ENCODE peak calls at places on chromosomes 16 and 17, in six cellular contexts. L is A549, D is upper lobe of left lung, V is K562, C is HepG2, B is GM12878. J is an unnamed sample.

GRCh38 chr16:70476272-70477020 is 22.1 kb downstream of the FCSK start:
- ATAC-seq in L (no peak), D (no peak), V (no peak), C (no peak), B (peak), J (no peak)

GRCh38 chr16:12024429-12024828 is 47.9 kb downstream of the SNX29 start:
- ATAC-seq in L (no peak), D (no peak), V (no peak), C (peak), B (no peak), J (no peak)

GRCh38 chr16:66344533-66345145 is 21.9 kb upstream of the CDH5 start:
- ATAC-seq in L (peak), D (peak), V (peak), C (no peak), B (peak), J (no peak)

GRCh38 chr17:50347087-50347893 is 1.4 kb downstream of the XYLT2 start:
- ATAC-seq in L (peak), D (no peak), V (peak), C (peak), B (peak), J (no peak)

GRCh38 chr17:32256012-32256694 is 9.5 kb upstream of the RHBDL3 start:
- ATAC-seq in L (no peak), D (no peak), V (no peak), C (no peak), B (no peak), J (no peak)

GRCh38 chr17:33234930-33235685 is 58.0 kb downstream of the ASIC2 start:
- ATAC-seq in L (peak), D (peak), V (no peak), C (no peak), B (peak), J (peak)

GRCh38 chr17:27800522-27800921 is at the start of gene NOS2:
- ATAC-seq in L (no peak), D (no peak), V (no peak), C (no peak), B (no peak), J (no peak)

GRCh38 chr16:68065716-68066305 is 19.4 kb upstream of the NFATC3 start:
- ATAC-seq in L (no peak), D (peak), V (no peak), C (no peak), B (no peak), J (peak)

GRCh38 chr17:63758428-63758827 is 15.0 kb downstream of the CCDC47 start:
- ATAC-seq in L (no peak), D (no peak), V (no peak), C (no peak), B (no peak), J (no peak)

GRCh38 chr16:78283668-78284251 is 184.3 kb downstream of the WWOX start:
- ATAC-seq in L (no peak), D (no peak), V (no peak), C (no peak), B (no peak), J (no peak)
- TF ChIP-seq EP300 in L (no peak), D (no peak), V (no peak), C (no peak), B (no peak), J (no peak)

GRCh38 chr16:79864032-79864780 is 263.7 kb upstream of the MAF start:
- ATAC-seq in L (no peak), D (no peak), V (peak), C (no peak), B (no peak), J (no peak)

GRCh38 chr16:79863128-79864031 is 262.8 kb upstream of the MAF start:
- ATAC-seq in L (no peak), D (no peak), V (peak), C (no peak), B (no peak), J (no peak)

GRCh38 chr16:79862601-79863000 is 262.1 kb upstream of the MAF start:
- ATAC-seq in L (no peak), D (no peak), V (no peak), C (no peak), B (no peak), J (no peak)

GRCh38 chr16:79865918-79866317 is 265.4 kb upstream of the MAF start:
- ATAC-seq in L (no peak), D (no peak), V (no peak), C (no peak), B (no peak), J (no peak)

DNA sequence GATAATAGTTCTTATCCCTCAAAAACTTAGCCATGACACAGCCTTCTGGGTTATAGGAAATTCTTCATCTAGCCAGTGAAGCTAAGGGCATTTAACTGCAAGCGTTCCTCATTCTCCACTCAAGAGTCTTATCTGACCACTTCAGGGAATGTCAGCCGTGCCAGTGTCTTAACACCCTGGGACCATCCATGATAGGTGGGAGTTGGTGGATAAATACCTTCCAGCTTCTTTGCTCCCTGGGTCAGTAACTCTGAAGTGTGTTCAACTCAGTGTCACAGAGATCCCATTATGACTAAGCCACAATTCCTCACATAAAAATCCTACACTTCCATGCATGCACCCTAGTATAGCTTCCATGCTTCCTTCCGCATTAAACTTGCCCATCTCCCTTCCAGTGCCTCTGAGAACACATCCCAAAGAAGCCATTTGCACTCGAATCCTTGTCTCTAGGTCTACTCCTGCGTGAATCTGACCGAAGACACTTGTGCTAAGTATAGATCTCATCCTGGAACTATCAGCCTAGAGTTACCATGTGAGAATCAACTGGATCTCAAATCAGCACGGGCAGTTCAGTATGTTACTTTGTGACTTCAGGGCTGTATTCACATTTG is 264.3 kb upstream of the MAF start:
- ATAC-seq in L (no peak), D (no peak), V (no peak), C (no peak), B (no peak), J (no peak)
- H3K4me3 ChIP-seq in L (no peak), D (no peak), V (no peak), C (no peak), B (no peak), J (no peak)

DNA sequence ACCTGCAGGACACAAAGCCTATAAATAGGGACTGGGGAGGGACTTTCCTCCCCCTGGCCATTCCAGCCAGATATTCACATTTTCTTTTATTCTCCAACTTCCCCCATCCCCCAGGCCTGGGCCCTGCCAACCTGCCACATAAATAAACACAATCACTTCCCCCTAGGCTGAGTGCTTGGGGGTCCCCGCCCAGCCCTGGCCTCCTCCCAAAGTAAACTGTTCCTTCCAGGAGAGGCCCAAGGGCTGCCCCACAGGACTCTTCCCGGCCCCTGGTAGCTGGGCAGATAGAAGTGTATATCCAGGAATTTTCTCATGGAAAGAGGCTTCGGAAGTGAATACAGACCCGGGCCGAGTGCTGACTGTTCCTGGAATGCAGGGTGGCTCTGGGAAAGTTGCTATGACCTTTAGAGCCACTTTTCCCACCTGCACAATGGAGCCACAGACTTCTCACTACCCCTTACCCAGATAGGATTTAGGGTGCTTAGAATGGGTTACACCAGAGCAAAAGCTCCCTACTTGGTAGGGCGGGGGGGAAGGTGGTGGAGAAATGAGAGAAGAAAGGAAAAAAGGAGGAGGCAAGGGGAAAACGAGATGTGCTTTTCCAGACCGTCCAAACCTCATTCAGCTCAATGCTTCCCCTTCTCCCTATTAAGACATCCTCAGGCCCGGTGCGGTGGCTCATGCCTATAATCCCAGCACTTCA is 8.5 kb downstream of the CSF3 start:
- ATAC-seq in L (no peak), D (peak), V (no peak), C (no peak), B (no peak), J (peak)
- TF ChIP-seq EP300 in L (no peak), D (peak), V (no peak), C (no peak), B (no peak), J (no peak)

GRCh38 chr17:74380086-74380958 is 13.0 kb downstream of the GPR142 start:
- ATAC-seq in L (peak), D (peak), V (peak), C (peak), B (peak), J (peak)
- H3K4me3 ChIP-seq in L (peak), D (no peak), V (no peak), C (no peak), B (no peak), J (no peak)

DNA sequence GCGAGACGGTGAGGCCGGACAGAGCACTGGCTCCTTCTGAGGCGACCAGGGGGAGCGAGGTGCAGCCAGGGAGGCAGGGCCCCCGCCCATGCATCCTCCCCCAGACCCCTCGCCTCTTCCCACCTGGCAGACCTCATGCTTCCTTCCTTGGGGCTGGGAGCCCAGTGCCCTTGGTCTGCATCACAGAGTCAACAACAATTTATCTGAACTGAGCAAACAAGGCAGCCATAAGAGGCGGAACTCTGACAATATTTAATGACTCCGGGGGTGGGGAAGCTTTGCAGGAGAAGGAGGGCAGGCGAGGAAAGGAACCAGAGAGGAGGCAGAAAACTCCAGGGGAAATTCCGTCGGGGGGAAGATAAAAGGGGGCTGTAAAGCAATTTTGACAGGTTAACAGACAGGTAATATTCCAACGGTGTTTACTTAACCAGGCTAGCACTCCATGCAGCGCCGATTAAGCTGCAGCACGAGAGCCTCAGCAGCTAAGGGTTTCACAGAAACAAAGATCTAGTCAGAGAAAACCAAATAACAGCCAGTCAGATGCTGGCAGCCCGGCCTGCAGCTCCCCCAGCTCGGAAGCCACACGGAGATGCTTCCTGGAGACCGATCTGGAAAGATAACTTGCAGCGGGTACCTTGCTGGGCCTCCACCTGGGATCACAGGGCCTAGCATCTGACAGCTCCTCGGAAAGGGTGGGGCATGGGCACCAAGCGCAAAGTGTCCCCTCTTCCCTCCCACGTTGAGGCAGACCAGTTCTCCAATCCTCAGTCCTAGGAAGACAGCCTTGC is 398.2 kb downstream of the SOX9 start:
- ATAC-seq in L (peak), D (peak), V (no peak), C (peak), B (peak), J (no peak)
- TF ChIP-seq EP300 in L (no peak), D (no peak), V (no peak), C (peak), B (no peak), J (no peak)

DNA sequence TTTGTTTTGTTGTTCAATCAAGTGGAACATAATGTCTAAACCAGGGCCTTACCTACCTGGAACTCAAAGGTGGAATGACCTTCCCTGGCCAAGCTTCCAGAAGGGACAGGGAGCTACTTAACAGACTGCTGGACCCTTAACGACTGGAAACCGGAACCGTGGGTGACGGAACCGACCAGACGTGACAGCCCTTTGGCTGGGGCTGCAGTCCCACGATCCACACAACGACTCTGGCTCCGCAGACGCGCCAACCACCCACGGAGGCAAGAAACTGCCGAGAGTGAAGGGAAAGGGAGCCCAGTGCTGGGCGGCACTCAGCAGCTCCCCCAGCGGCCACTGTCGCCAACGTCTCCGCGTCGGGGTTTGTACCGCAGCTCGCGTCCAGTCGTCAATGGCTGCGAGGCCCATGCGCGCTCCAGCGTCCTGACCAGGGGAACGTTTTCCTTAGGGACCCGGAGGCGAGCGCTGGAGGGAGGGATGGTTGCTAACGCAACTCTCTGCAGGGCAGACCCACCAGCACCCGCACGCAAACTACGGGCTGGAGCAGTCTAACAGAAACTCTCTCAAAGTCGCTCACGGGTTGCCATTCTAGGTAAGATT is 5.5 kb upstream of the KIF22 start:
- ATAC-seq in L (peak), D (peak), V (peak), C (peak), B (peak), J (peak)
- H3K4me3 ChIP-seq in L (no peak), D (peak), V (no peak), C (peak), B (peak), J (peak)

GRCh38 chr16:48124266-48124665 is 31.5 kb downstream of the ABCC12 start:
- ATAC-seq in L (no peak), D (no peak), V (no peak), C (no peak), B (no peak), J (no peak)

GRCh38 chr16:48126801-48127644 is 28.8 kb downstream of the ABCC12 start:
- ATAC-seq in L (peak), D (peak), V (no peak), C (no peak), B (no peak), J (no peak)

GRCh38 chr16:48121276-48121675 is 34.5 kb downstream of the ABCC12 start:
- ATAC-seq in L (no peak), D (no peak), V (no peak), C (no peak), B (no peak), J (no peak)

GRCh38 chr16:48125888-48126287 is 29.9 kb downstream of the ABCC12 start:
- ATAC-seq in L (no peak), D (no peak), V (no peak), C (no peak), B (no peak), J (no peak)

DNA sequence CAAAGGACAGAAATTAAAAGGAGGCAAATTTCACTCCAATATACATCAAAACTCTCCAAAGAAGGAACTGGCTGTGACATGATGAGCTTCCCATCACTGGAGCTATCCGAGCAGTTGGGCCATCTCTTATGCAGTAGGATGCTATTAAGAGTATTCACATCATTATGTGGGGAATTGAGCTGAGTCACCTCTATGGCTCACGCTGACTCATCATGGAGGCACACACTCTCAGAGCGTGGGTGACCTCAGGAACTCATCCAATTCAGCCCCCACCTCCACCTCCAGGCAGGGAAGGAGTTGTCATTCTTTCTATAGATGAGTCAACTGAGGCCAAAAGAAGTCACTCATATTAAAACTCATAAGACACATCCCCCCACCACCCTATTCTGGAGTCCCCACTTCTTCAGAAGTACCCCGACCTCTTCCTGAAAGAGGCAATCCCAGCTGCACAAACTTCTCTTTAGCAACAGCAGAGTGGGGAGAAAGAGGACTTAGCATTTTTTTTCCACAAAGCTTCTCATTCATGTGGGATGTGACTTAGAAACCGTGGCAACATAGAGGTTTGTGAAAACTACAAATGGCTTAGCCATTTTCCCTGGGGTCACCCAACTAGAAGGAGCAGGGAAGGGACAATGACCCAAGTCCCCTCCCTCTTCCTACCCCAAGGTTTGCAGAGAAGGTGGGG is 32.5 kb downstream of the ABCC12 start:
- ATAC-seq in L (peak), D (peak), V (peak), C (no peak), B (peak), J (no peak)
- TF ChIP-seq EP300 in L (peak), D (no peak), V (peak), C (no peak), B (no peak), J (no peak)

DNA sequence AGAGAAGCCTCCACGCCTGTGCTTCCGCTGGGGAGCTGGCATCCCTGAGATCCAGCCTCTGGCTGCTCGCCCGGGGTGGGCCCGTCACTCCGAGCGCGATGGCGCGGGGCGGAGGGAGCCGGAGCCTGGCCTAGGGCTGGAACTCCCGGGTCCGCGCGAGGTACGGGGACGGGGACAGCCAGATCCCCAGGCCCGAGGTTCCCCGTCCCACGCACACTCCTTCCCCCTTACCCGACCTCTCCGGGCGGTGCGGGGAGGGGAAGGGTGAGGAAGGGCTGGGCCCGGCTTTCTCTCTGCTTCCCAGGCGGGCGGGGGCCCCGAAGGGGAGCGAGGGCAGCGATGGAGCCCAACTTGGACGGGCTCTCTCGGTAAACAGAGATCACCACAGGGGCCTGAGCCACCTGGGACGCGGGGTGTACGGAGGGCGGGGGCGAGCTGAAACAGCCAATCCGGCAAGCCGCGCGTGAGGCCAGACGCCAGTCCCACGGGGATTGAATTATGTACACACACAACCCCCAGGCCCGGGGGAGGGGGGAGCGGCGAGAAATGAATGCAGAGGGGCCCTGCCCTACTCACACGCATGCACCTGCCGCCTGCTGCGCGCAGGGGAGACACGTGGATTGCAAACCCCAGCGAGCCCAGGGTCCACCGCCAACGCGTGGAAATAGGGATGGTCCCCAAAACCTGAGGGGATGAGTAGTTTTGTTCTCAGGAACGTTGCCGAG is at the start of gene SLC16A11:
- ATAC-seq in L (peak), D (peak), V (no peak), C (no peak), B (peak), J (peak)
- H3K4me3 ChIP-seq in L (peak), D (peak), V (no peak), C (peak), B (peak), J (peak)

DNA sequence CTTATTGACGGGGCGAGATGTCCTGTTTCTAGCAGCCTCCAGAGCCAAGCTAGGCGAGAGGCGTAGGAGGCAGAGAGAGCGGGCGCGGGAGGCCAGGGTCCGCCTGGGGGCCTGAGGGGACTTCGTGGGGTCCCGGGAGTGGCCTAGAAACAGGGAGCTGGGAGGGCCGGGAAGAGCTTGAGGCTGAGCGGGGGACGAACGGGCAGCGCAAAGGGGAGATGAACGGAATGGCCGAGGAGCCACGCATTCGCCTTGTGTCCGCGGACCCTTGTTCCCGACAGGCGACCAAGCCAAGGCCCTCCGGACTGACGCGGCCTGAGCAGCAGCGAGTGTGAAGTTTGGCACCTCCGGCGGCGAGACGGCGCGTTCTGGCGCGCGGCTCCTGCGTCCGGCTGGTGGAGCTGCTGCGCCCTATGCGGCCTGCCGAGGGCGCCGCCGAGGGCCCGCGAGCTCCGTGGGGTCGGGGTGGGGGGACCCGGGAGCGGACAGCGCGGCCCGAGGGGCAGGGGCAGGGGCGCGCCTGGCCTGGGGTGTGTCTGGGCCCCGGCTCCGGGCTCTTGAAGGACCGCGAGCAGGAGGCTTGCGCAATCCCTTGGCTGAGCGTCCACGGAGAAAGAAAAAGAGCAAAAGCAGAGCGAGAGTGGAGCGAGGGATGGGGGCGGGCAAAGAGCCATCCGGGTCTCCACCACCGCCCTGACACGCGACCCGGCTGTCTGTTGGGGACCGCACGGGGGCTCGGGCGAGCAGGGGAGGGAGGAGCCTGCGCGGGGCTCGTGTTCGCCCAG is 1.2 kb upstream of the CBX4 start:
- ATAC-seq in L (no peak), D (peak), V (no peak), C (no peak), B (no peak), J (no peak)
- TF ChIP-seq EP300 in L (no peak), D (no peak), V (no peak), C (no peak), B (no peak), J (no peak)